ENCODE peak calls at places on chromosomes 13 and 19, in five cellular contexts. X is H1, B is neural crest cell, D is PC-9, Z is nephron progenitor cell. K is an unnamed sample.

GRCh38 chr19:42315024-42315423 is 1.9 kb downstream of the TMEM145 start:
- DNase-seq in X (no peak), B (no peak), D (no peak), Z (no peak), K (no peak)

GRCh38 chr19:30088567-30088966 is 146.5 kb downstream of the URI1 start:
- DNase-seq in X (no peak), B (no peak), D (no peak), Z (no peak), K (no peak)

GRCh38 chr19:33366127-33366526 is 7.4 kb upstream of the CEBPG start:
- DNase-seq in X (no peak), B (no peak), D (no peak), Z (no peak), K (no peak)

GRCh38 chr19:17294051-17294891 is 9.0 kb downstream of the ABHD8 start:
- DNase-seq in X (no peak), B (peak), D (peak), Z (peak), K (no peak)

GRCh38 chr13:91564422-91564821 is 166.0 kb downstream of the GPC5 start:
- DNase-seq in X (no peak), B (no peak), D (no peak), Z (no peak), K (no peak)

GRCh38 chr13:96769874-96770273 is 224.4 kb downstream of the OXGR1 start:
- DNase-seq in X (no peak), B (no peak), D (no peak), Z (no peak), K (no peak)

GRCh38 chr19:38084196-38084595 is 139.8 kb downstream of the DPF1 start:
- DNase-seq in X (no peak), B (no peak), D (no peak), Z (no peak), K (no peak)

GRCh38 chr13:89361909-89362308 is 1690.7 kb downstream of the SLITRK5 start:
- DNase-seq in X (no peak), B (no peak), D (no peak), Z (no peak), K (no peak)

GRCh38 chr13:72643339-72643989 is 84.0 kb downstream of the MZT1 start:
- DNase-seq in X (no peak), B (peak), D (peak), Z (peak), K (no peak)

GRCh38 chr19:53102186-53102585 is 1.0 kb downstream of the ZNF160 start:
- DNase-seq in X (no peak), B (no peak), D (no peak), Z (peak), K (no peak)

GRCh38 chr19:16259385-16260159 is 61.9 kb downstream of the AP1M1 start:
- DNase-seq in X (no peak), B (no peak), D (no peak), Z (no peak), K (no peak)

GRCh38 chr13:109747524-109747923 is 38.9 kb downstream of the IRS2 start:
- DNase-seq in X (no peak), B (no peak), D (no peak), Z (no peak), K (no peak)

GRCh38 chr13:51614350-51614786 is 30.1 kb downstream of the WDFY2 start:
- DNase-seq in X (no peak), B (no peak), D (no peak), Z (no peak), K (no peak)

GRCh38 chr13:110914293-110915056 is 394 bp downstream of the ANKRD10 start:
- DNase-seq in X (no peak), B (peak), D (peak), Z (peak), K (peak)

GRCh38 chr13:28621439-28621838 is 37.5 kb upstream of the POMP start:
- DNase-seq in X (no peak), B (no peak), D (no peak), Z (no peak), K (no peak)

GRCh38 chr13:60091573-60091972 is 72.2 kb downstream of the DIAPH3 start:
- DNase-seq in X (no peak), B (no peak), D (no peak), Z (no peak), K (no peak)
- TF ChIP-seq CTCF in X (no peak), B (peak), D (peak), Z (peak), K (peak)

GRCh38 chr19:45439190-45439568 is 15.5 kb upstream of the ERCC1 start:
- DNase-seq in X (no peak), B (no peak), D (no peak), Z (no peak), K (no peak)

GRCh38 chr19:45440259-45440638 is 16.5 kb upstream of the ERCC1 start:
- DNase-seq in X (no peak), B (no peak), D (no peak), Z (no peak), K (no peak)

GRCh38 chr19:45437328-45437727 is 13.6 kb upstream of the ERCC1 start:
- DNase-seq in X (no peak), B (no peak), D (no peak), Z (no peak), K (no peak)

GRCh38 chr19:45440873-45441654 is 17.3 kb upstream of the ERCC1 start:
- DNase-seq in X (no peak), B (no peak), D (no peak), Z (no peak), K (no peak)

DNA sequence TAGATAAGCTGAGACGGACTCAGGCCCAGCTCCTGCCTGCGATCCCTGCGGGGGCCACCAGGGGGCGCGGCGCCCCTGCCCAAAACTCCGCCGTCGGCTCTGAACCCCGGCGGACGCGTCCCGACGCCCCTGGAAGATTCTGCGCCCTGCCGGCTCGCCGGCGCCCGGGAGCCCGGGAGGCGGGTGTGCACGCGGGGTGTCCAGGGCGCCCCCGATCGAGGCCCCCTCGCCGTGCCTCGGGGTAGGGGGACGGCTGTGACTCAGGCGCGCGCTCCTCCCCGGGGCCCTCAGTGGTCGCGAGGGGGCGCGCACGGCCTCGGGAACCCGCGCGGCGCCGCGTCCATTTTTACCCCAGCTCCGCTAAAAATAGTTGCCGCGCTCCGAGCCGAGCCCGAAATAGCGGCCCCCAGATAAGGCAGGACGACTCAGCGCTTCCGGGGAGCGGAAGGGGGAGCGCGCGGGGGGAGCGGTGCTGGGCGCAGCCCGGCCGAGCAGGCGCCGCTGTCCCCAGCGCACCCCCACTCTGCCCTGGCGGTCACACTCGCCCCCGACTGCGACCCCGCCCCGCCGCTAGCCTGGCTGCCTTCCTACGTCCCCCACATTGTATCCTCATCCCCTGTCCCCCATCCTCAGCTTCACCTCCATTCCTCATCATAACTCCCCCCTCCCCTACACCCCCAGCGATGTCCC is 16.0 kb upstream of the ERCC1 start:
- DNase-seq in X (no peak), B (peak), D (no peak), Z (peak), K (peak)
- TF ChIP-seq CTCF in X (peak), B (peak), D (peak), Z (peak), K (peak)

DNA sequence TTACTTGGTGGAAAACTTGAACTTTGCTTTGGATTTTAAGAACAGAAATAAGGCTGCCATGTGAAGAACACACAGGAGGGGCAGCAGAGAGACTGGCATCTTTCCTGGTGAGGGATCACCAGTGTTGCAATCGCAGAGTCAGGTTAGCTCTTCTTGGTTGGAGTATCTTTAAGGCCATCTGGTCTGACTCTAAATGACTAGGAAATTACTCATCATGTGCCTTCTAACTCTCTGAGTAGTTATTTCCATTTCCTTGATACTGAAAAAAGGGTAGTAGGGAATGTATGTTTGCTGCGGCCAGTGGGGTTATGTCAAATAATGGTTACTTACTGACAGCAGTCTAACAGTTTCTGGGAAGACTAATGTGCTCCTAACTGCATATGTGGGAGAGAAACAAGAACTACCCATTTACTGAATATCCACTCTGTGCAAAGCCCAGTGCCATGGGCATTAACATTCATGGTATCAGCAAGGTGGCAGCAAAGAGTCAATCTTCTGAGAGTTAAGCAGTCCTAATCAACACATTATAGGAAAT is 122.1 kb downstream of the COG6 start:
- DNase-seq in X (no peak), B (no peak), D (peak), Z (no peak), K (no peak)
- TF ChIP-seq CTCF in X (peak), B (peak), D (peak), Z (no peak), K (peak)

DNA sequence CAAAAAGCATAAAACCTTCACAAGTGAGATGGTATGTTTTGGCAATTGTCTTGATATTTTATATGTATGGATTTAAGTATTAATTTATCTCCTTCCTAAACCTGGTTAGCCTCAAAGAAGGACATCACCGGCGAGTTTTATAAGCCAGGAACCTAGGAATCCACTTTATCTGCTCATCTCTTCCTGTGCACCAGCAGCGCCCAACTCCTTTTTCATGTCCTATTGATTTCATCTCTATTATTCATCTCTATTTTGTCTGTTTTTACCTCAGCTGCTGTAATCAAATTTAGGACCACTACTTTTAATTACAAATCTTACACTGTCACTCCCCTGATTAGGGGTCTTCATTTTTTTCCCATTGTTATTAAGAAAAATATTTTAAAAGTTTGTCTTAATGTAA is 286.4 kb downstream of the DACH1 start:
- DNase-seq in X (no peak), B (no peak), D (no peak), Z (no peak), K (no peak)
- TF ChIP-seq CTCF in X (no peak), B (no peak), D (no peak), Z (no peak), K (no peak)

GRCh38 chr19:990746-991145 is 6.6 kb downstream of the WDR18 start:
- DNase-seq in X (no peak), B (no peak), D (no peak), Z (no peak), K (no peak)

GRCh38 chr19:988081-988480 is 3.9 kb downstream of the WDR18 start:
- DNase-seq in X (no peak), B (no peak), D (no peak), Z (no peak), K (no peak)

GRCh38 chr19:990119-990571 is 6.0 kb downstream of the WDR18 start:
- DNase-seq in X (no peak), B (no peak), D (no peak), Z (no peak), K (no peak)

GRCh38 chr19:988510-988909 is 4.4 kb downstream of the WDR18 start:
- DNase-seq in X (no peak), B (no peak), D (no peak), Z (no peak), K (no peak)

DNA sequence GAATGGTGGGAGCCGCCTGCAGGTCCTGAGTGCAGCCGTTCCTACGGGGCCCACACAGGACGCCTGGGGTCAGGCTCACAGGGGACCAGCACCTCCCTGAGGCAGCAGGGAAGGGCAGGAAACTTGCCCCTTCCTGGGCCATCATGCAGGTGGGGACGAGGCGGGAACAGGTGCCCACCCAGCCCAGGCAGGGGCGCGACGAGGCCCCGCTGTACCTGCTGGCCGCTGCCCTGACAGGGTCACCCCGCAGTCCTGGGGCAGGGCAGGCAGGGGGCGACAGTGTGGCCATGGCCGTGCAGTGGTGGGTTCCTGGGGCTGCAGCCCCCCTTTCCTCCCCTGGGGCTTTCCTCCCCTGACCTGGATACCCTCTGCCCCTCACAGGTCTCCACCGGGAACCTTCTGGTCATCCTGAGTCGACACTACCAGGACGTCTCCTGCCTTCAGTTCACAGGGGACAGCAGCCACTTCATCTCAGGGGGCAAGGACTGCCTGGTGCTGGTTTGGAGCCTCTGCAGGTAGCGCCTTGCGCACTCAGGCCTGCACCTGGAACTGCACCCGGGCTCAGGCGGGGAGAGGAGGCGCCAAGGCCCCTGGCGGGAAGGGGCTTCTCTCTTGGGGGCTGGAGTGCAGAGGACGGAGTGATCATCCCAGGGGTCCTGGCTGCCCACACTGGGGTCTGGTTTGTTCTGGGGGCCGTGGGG is 5.4 kb downstream of the WDR18 start:
- DNase-seq in X (no peak), B (no peak), D (no peak), Z (no peak), K (no peak)
- TF ChIP-seq CTCF in X (peak), B (peak), D (peak), Z (peak), K (peak)

GRCh38 chr19:45922281-45922680 is 7.7 kb upstream of the NANOS2 start:
- DNase-seq in X (peak), B (no peak), D (no peak), Z (no peak), K (no peak)
- TF ChIP-seq CTCF in X (peak), B (peak), D (no peak), Z (no peak), K (peak)

DNA sequence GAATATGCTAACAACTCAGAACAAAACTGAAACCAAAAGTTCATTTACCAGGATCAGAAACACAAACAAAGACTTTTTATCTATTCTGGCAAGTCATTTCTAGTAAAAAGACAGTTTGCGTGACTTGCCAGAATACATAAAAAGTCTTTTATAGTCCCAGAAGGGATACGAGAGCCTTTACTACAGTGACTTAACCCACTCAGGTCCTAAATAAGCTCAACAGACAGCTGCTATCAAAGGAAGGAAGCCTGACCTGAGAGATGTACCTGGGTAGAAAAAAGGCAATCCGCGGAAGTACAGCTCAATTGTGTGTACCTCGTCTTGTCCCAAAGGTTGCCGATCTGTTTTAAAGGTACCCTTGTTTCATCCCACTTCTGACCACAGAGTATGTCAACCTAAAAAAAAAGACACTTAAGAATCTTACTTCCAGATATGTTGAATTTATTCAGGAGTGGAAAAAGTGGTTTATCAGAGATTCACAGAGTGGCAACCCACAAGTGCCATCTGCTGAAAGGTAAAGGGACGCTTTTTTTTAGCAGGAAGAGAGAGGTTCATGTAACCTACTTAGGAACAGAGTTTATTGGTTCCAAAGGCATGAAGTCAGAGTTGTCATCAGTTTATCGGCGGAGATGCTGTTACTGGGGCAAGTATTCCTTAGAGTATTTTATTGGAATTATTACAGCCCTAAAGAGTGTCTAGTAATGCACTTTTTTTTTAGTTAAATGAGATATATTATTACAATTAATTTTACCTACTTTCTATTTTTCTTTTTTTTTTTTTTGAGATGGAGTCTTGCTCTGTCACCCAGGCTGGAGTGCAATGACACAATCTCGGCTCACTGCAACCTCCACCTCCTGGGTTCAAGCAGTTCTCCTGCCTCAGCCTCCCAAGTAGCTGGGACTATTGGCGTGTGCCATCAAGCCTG is 69.7 kb upstream of the C1QTNF9B start:
- DNase-seq in X (no peak), B (no peak), D (no peak), Z (no peak), K (no peak)
- TF ChIP-seq CTCF in X (no peak), B (no peak), D (no peak), Z (no peak), K (no peak)

GRCh38 chr19:1780272-1780957 is 27.1 kb downstream of the ONECUT3 start:
- DNase-seq in X (no peak), B (no peak), D (peak), Z (no peak), K (no peak)
- TF ChIP-seq CTCF in X (peak), B (peak), D (no peak), Z (no peak), K (no peak)

GRCh38 chr13:95226476-95226875 is 74.8 kb downstream of the ABCC4 start:
- DNase-seq in X (no peak), B (no peak), D (no peak), Z (no peak), K (no peak)

GRCh38 chr13:95226051-95226450 is 75.2 kb downstream of the ABCC4 start:
- DNase-seq in X (no peak), B (no peak), D (peak), Z (no peak), K (no peak)

GRCh38 chr13:95221991-95222732 is 79.1 kb downstream of the ABCC4 start:
- DNase-seq in X (no peak), B (no peak), D (no peak), Z (no peak), K (no peak)

GRCh38 chr13:95224064-95224463 is 77.2 kb downstream of the ABCC4 start:
- DNase-seq in X (no peak), B (no peak), D (no peak), Z (no peak), K (no peak)

DNA sequence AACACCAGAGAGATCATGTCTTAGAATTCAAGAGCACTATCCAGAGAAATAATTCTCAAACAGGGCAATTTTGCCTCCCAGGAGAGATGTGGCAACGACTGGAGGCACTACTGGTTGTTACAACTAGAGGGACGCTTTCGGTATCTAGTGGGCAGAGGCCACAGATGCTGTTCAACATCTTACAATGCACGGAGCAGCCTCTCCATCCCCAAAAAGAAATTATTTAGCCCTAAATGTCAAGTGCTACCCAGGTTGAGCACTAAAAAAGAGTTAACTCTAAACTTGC is 78.6 kb downstream of the ABCC4 start:
- DNase-seq in X (no peak), B (no peak), D (no peak), Z (no peak), K (no peak)
- TF ChIP-seq CTCF in X (no peak), B (no peak), D (no peak), Z (no peak), K (peak)

GRCh38 chr13:68806125-68806524 is 1301.5 kb upstream of the ATXN8OS start:
- DNase-seq in X (no peak), B (no peak), D (no peak), Z (no peak), K (no peak)

GRCh38 chr13:68808456-68808855 is 1299.2 kb upstream of the ATXN8OS start:
- DNase-seq in X (no peak), B (no peak), D (no peak), Z (no peak), K (no peak)

GRCh38 chr13:68813397-68813796 is 1294.2 kb upstream of the ATXN8OS start:
- DNase-seq in X (no peak), B (no peak), D (no peak), Z (no peak), K (no peak)

GRCh38 chr13:68810660-68811059 is 1297.0 kb upstream of the ATXN8OS start:
- DNase-seq in X (no peak), B (no peak), D (no peak), Z (no peak), K (no peak)
- TF ChIP-seq CTCF in X (no peak), B (peak), D (no peak), Z (no peak), K (peak)

K was measured in type B pancreatic cell.